ENCODE peak calls at places on chromosomes 4 and X, in seven cellular contexts. I is thyroid gland, Z is PC-3, W is GM23338, K is mammary epithelial cell, O is heart left ventricle, X is upper lobe of right lung. G is an unnamed sample.

GRCh38 chr4:150890246-150890645 is 124.8 kb downstream of the LRBA start:
- DNase-seq in K (no peak), Z (no peak), X (no peak), I (no peak), W (no peak), O (no peak), G (no peak)

GRCh38 chrX:38699603-38700110 is 101.6 kb upstream of the MID1IP1 start:
- DNase-seq in W (no peak), K (no peak), I (no peak), Z (no peak), O (no peak), X (no peak), G (no peak)

GRCh38 chr4:111989817-111990216 is 155.4 kb upstream of the FAM241A start:
- DNase-seq in X (no peak), K (no peak), W (no peak), I (no peak), O (no peak), Z (no peak), G (no peak)

GRCh38 chr4:185819144-185819543 is 7.2 kb upstream of the SORBS2 start:
- DNase-seq in X (no peak), K (no peak), I (no peak), O (no peak), W (no peak), Z (no peak), G (no peak)

GRCh38 chr4:162839814-162840213 is 326.9 kb downstream of the NAF1 start:
- DNase-seq in Z (no peak), K (no peak), W (peak; percentile 62), I (no peak), O (no peak), X (no peak), G (no peak)

GRCh38 chr4:165915215-165915614 is 42.2 kb downstream of the TLL1 start:
- DNase-seq in X (no peak), O (no peak), K (peak; percentile 34), I (no peak), W (no peak), Z (peak; percentile 54), G (no peak)

GRCh38 chr4:151917145-151917775 is 156.5 kb upstream of the GATB start:
- DNase-seq in K (no peak), Z (no peak), W (no peak), O (no peak), I (no peak), X (no peak), G (no peak)

GRCh38 chr4:25783943-25784342 is 78.8 kb downstream of the SEL1L3 start:
- DNase-seq in O (no peak), K (no peak), I (no peak), Z (no peak), W (no peak), X (no peak), G (no peak)

GRCh38 chr4:11623726-11624037 is 195.0 kb upstream of the HS3ST1 start:
- DNase-seq in W (peak; percentile 72), X (no peak), I (no peak), K (peak; percentile 57), Z (peak; percentile 63), O (no peak), G (peak; percentile 8)

GRCh38 chr4:89469930-89470375 is 162.4 kb upstream of the GPRIN3 start:
- DNase-seq in O (no peak), I (no peak), W (no peak), X (no peak), Z (peak; percentile 86), K (peak; percentile 88), G (no peak)

GRCh38 chr4:122107680-122108079 is 44.5 kb upstream of the BLTP1 start:
- DNase-seq in X (no peak), I (no peak), W (no peak), O (no peak), K (no peak), Z (no peak), G (no peak)

GRCh38 chrX:70479197-70479969 is 34.7 kb downstream of the DLG3 start:
- DNase-seq in I (no peak), W (no peak), Z (peak; percentile 88), K (peak; percentile 60), O (no peak), X (no peak), G (no peak)

GRCh38 chr4:40886931-40887330 is 137.2 kb downstream of the NSUN7 start:
- DNase-seq in W (no peak), Z (no peak), I (no peak), O (no peak), X (no peak), K (no peak), G (no peak)

GRCh38 chr4:57425610-57426009 is 315.4 kb upstream of the IGFBP7 start:
- DNase-seq in X (no peak), Z (peak; percentile 66), W (no peak), I (no peak), K (peak; percentile 78), O (no peak), G (no peak)

GRCh38 chr4:75289843-75290616 is 224.2 kb downstream of the RCHY1 start:
- DNase-seq in O (no peak), Z (peak; percentile 52), W (peak; percentile 81), K (peak; percentile 7), I (no peak), X (no peak), G (peak; percentile 31)

GRCh38 chr4:44996276-44996845 is 270.0 kb upstream of the GNPDA2 start:
- DNase-seq in O (no peak), X (no peak), I (no peak), K (peak; percentile 73), W (no peak), Z (peak; percentile 75), G (no peak)

GRCh38 chr4:38757945-38758344 is 24.8 kb downstream of the TLR10 start:
- DNase-seq in I (peak; percentile 18), X (no peak), W (peak; percentile 65), Z (peak; percentile 59), O (no peak), K (no peak), G (no peak)

GRCh38 chr4:172770787-172771186 is 397.8 kb upstream of the GALNT7 start:
- DNase-seq in I (no peak), W (no peak), K (no peak), Z (no peak), O (no peak), X (no peak), G (no peak)

GRCh38 chrX:21905209-21905735 is 35.2 kb upstream of the SMS start:
- DNase-seq in K (no peak), O (no peak), I (no peak), X (no peak), Z (no peak), W (peak; percentile 47), G (no peak)

DNA sequence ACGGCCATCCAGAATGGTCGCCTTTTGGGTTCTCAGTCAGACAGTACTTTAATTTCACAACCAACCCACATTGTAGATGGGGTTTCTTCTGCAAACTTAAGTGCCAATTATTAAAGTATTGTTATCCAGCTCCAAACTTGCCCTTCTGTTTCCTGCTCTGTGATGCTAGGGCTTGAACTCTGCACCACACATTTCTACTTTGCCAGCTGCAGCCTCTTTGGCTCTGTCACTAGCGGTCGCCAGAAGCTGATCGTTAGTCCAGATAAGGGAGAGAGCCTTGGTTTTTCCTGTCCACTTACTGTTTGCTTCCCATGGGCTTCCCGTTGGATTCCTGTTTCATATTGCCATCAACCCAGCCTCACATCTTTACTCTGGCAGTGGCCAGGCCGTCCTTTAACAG is 196.6 kb downstream of the ASB9 start:
- DNase-seq in K (no peak), Z (peak; percentile 3), X (no peak), W (no peak), I (no peak), O (no peak), G (no peak)
- H3K27me3 ChIP-seq in K (no peaks in the 10 kb centered on the region), Z (no peaks in the 10 kb centered on the region), X (no peaks in the 10 kb centered on the region), W (no peaks in the 10 kb centered on the region), I (no peaks in the 10 kb centered on the region), O (no peaks in the 10 kb centered on the region), G (no peaks in the 10 kb centered on the region)

DNA sequence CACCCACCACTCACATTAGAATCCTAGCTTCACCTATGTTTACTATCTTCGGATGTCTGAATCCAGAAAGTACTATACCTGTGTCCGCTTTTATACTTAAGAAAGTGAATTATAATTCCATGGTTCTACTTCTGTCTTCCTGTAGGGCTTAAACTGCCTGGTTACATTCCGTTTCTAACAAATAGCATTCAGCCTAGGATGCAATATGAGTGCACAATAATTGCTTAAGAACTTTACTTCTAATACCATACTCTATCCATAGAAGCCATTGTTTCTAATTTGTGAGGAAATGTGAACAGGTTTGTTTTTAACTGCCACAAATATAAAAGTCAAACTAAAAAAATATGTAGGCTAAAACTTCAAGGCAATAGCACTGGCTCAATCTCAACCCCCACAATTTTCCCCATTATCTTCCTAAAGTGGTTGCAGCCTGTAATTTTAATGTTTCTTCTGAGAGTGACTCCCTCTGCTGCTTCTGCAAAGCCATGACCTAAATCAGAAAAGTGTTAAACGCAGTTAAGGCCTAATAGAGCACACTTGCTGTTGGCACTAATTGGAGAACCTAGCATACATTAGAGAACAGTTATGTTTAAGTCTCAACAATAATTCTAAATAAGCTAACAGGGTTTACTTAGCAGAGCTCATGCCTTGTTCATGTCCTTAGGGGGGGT is 4.2 kb downstream of the UNC5C start:
- DNase-seq in I (no peak), Z (no peak), O (no peak), X (no peak), K (peak; percentile 51), W (peak; percentile 24), G (no peak)
- TF ChIP-seq CTCF in I (peak; percentile 7), Z (peak; percentile 31), O (no peak), X (no peak), K (peak; percentile 11), W (peak; percentile 29), G (peak; percentile 41)

GRCh38 chr4:110635155-110635479 is 12.2 kb upstream of the PITX2 start:
- DNase-seq in O (no peak), Z (no peak), W (no peak), K (no peak), I (no peak), X (no peak), G (peak; percentile 36)

GRCh38 chr4:110636231-110636676 is 13.4 kb upstream of the PITX2 start:
- DNase-seq in W (peak; percentile 81), K (no peak), I (no peak), X (no peak), O (no peak), Z (no peak), G (peak; percentile 51)

GRCh38 chr4:110637408-110638131 is 14.7 kb upstream of the PITX2 start:
- DNase-seq in O (no peak), Z (no peak), I (no peak), X (no peak), W (peak; percentile 75), K (no peak), G (no peak)

GRCh38 chr4:110638347-110638746 is 15.5 kb upstream of the PITX2 start:
- DNase-seq in X (no peak), Z (no peak), W (peak; percentile 1), K (no peak), O (no peak), I (no peak), G (peak; percentile 44)

GRCh38 chr4:110636677-110637407 is 14.0 kb upstream of the PITX2 start:
- DNase-seq in I (no peak), W (peak; percentile 83), X (no peak), Z (no peak), O (no peak), K (no peak), G (peak; percentile 95)
- H3K27me3 ChIP-seq in I (peaks cover 77% of the 10 kb centered on the region), W (peaks cover 98% of the 10 kb centered on the region), X (peaks cover 100% of the 10 kb centered on the region), Z (peaks cover 97% of the 10 kb centered on the region), O (peaks cover 100% of the 10 kb centered on the region), K (peaks cover 81% of the 10 kb centered on the region), G (peaks cover 99% of the 10 kb centered on the region)

GRCh38 chrX:52270453-52271116 is 85.9 kb downstream of the MAGED4 start:
- DNase-seq in W (no peak), O (no peak), X (no peak), K (no peak), Z (no peak), I (no peak), G (no peak)

GRCh38 chrX:52265713-52266112 is 81.0 kb downstream of the MAGED4 start:
- DNase-seq in O (no peak), W (no peak), X (no peak), Z (no peak), K (no peak), I (no peak), G (no peak)

GRCh38 chrX:52271212-52271611 is 86.5 kb downstream of the MAGED4 start:
- DNase-seq in K (peak; percentile 9), Z (peak; percentile 23), I (no peak), O (no peak), X (no peak), W (peak; percentile 64), G (peak; percentile 46)
- TF ChIP-seq CTCF in K (peak; percentile 25), Z (peak; percentile 40), I (no peak), O (no peak), X (peak; percentile 24), W (peak; percentile 42), G (peak; percentile 30)